ENCODE peak calls at places on chromosomes 11 and 22, in eight cellular contexts. M is GM23248, V is PC-9, C is osteoblast, D is H9, O is IMR-90, J is hepatocyte, N is fibroblast of lung. T is an unnamed sample.

GRCh38 chr11:6443269-6444003 is 2.6 kb upstream of the HPX start:
- DNase-seq in M (peak; percentile 78), V (peak; percentile 16), C (no peak), D (peak; percentile 72), O (peak; percentile 50), J (peak; percentile 74), N (peak; percentile 61), T (peak; percentile 28)

GRCh38 chr11:129414144-129414876 is 38.7 kb downstream of the BARX2 start:
- DNase-seq in M (no peak), V (no peak), C (no peak), D (no peak), O (no peak), J (no peak), N (no peak), T (no peak)

GRCh38 chr11:73396985-73397384 is 20.8 kb downstream of the RELT start:
- DNase-seq in M (no peak), V (no peak), C (no peak), D (no peak), O (no peak), J (no peak), N (no peak), T (no peak)

GRCh38 chr11:126101241-126101929 is 38.7 kb upstream of the CDON start:
- DNase-seq in M (no peak), V (no peak), C (no peak), D (no peak), O (no peak), J (no peak), N (no peak), T (no peak)

GRCh38 chr11:15670520-15671070 is 555.9 kb downstream of the INSC start:
- DNase-seq in M (no peak), V (no peak), C (no peak), D (no peak), O (peak; percentile 19), J (no peak), N (no peak), T (no peak)

GRCh38 chr11:68003846-68004550 is at the start of gene UNC93B1:
- DNase-seq in M (peak; percentile 87), V (peak; percentile 92), C (peak; percentile 99), D (peak; percentile 85), O (peak; percentile 76), J (peak; percentile 88), N (peak; percentile 77), T (peak; percentile 80)

GRCh38 chr11:117490911-117491310 is 163.3 kb downstream of the CEP164 start:
- DNase-seq in M (no peak), V (no peak), C (no peak), D (no peak), O (no peak), J (no peak), N (no peak), T (no peak)

GRCh38 chr11:128790200-128790599 is 76.9 kb downstream of the KCNJ1 start:
- DNase-seq in M (peak; percentile 48), V (no peak), C (peak; percentile 81), D (no peak), O (peak; percentile 70), J (peak; percentile 64), N (peak; percentile 73), T (no peak)

GRCh38 chr11:92383430-92383829 is 158.8 kb downstream of the FAT3 start:
- DNase-seq in M (peak; percentile 81), V (peak; percentile 57), C (no peak), D (no peak), O (peak; percentile 54), J (no peak), N (peak; percentile 75), T (no peak)

GRCh38 chr11:111347002-111347722 is 31.9 kb downstream of the POU2AF1 start:
- DNase-seq in M (peak; percentile 76), V (no peak), C (no peak), D (no peak), O (no peak), J (no peak), N (no peak), T (no peak)

GRCh38 chr11:20103281-20103680 is 57.0 kb downstream of the DBX1 start:
- DNase-seq in M (no peak), V (no peak), C (no peak), D (no peak), O (no peak), J (no peak), N (no peak), T (no peak)

GRCh38 chr11:107587306-107587979 is 3.5 kb upstream of the ELMOD1 start:
- DNase-seq in M (peak; percentile 43), V (no peak), C (no peak), D (no peak), O (peak; percentile 63), J (no peak), N (peak; percentile 58), T (no peak)

GRCh38 chr11:70381872-70382842 is 16.2 kb upstream of the CTTN start:
- DNase-seq in M (peak; percentile 86), V (no peak), C (peak; percentile 90), D (no peak), O (peak; percentile 95), J (no peak), N (peak; percentile 85), T (no peak)

GRCh38 chr22:44098021-44098739 is 74.1 kb downstream of the PARVB start:
- DNase-seq in M (no peak), V (no peak), C (peak; percentile 56), D (no peak), O (no peak), J (no peak), N (no peak), T (no peak)

GRCh38 chr22:20010307-20011122 is 6.1 kb downstream of the ARVCF start:
- DNase-seq in M (no peak), V (no peak), C (peak; percentile 83), D (no peak), O (no peak), J (no peak), N (no peak), T (peak; percentile 79)

GRCh38 chr11:797300-798092 is 585 bp downstream of the SLC25A22 start:
- DNase-seq in M (peak; percentile 93), V (peak; percentile 57), C (peak; percentile 100), D (peak; percentile 81), O (peak; percentile 84), J (peak; percentile 94), N (peak; percentile 85), T (peak; percentile 78)

GRCh38 chr11:76236092-76237026 is 30.1 kb upstream of the WNT11 start:
- DNase-seq in M (peak; percentile 85), V (peak; percentile 76), C (peak; percentile 95), D (peak; percentile 84), O (peak; percentile 33), J (peak; percentile 80), N (peak; percentile 53), T (no peak)

GRCh38 chr11:76235233-76236091 is 29.2 kb upstream of the WNT11 start:
- DNase-seq in M (peak; percentile 96), V (peak; percentile 92), C (peak; percentile 99), D (peak; percentile 96), O (peak; percentile 91), J (peak; percentile 95), N (peak; percentile 94), T (peak; percentile 86)

GRCh38 chr11:76237914-76238313 is 31.6 kb upstream of the WNT11 start:
- DNase-seq in M (peak; percentile 37), V (no peak), C (peak; percentile 81), D (peak; percentile 73), O (peak; percentile 13), J (peak; percentile 37), N (peak; percentile 15), T (peak; percentile 66)

GRCh38 chr11:76238551-76238950 is 32.2 kb upstream of the WNT11 start:
- DNase-seq in M (no peak), V (no peak), C (no peak), D (no peak), O (no peak), J (no peak), N (no peak), T (no peak)

DNA sequence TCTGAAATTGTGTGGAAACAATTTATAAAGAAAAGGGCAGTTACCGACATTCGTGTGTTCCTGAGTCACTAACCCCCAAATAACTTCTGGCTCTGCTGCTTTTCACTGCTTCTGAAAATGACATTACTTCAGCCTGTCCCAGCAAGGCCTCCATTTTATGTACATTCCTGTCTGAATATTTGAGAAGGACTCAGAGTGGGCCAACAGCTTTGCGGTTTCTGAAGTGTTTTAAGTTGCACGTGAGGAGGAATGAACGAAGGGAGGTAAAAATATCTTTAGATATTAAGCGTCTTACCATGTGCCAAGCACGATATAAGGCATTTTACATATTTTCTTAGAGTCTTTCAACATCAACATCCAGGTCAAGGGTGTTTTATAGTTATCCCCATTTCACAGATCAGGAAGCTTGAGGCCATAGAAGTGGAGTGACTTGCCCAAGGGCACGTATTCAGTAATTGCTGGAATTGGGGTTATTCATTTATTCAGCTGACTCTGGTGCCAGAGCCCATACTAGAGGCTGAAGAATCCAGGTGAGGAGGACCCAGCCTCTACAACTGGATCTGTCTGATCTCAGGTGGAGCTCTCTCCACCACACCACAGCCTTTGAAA is 30.8 kb upstream of the WNT11 start:
- DNase-seq in M (peak; percentile 15), V (no peak), C (no peak), D (no peak), O (no peak), J (no peak), N (no peak), T (no peak)
- H2AFZ ChIP-seq in M (no peak overlapping the region), V (no peak overlapping the region), C (no peak overlapping the region), D (no peak overlapping the region), O (no peak overlapping the region), J (no peak overlapping the region), N (no peak overlapping the region), T (no peak overlapping the region)

DNA sequence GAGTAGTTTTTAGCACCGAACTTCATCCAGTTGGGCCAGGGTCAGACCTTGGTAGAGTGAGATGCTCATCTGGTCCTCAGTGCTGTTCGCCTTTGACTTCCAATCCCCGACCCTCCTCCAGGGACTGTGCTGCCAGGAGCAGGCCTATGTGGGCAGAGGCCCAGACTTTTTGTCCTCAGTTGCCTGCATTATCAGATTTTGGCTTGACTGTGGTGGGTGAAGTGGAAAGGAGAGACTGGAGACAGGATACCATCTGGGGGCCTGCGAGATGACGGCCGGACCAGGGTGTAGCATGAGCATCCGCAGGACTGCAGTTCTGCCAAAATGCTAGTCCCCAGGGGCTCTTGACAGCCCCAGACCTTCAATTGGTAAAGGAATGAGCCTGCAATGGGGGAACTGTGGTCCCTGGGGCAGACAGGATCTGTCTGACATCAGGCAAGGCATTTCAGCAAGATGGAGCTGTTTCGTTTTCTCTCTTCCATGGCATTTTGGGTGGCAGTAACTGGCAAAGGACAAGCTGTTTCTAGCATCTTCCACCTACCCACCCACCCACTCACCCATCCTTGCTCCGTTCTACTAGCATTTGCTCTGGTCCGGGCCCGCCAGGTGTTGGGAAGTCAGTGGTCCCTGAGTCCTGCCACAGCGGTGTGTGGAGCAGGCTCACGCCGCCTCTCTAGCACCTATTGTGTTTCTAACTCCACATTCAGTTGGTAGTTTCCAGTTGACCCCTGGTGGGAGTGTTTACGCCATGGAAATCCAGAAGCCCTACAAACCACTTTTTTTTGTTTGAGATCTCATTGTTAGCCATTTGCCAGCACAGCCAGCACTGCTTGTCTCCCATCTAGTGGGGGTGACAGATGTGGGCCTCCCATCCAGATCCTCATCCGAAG is 53.5 kb downstream of the OTOG start:
- DNase-seq in M (no peak), V (no peak), C (peak; percentile 57), D (no peak), O (no peak), J (no peak), N (no peak), T (no peak)
- H2AFZ ChIP-seq in M (no peak overlapping the region), V (no peak overlapping the region), C (no peak overlapping the region), D (no peak overlapping the region), O (no peak overlapping the region), J (no peak overlapping the region), N (no peak overlapping the region), T (no peak overlapping the region)

GRCh38 chr11:44426958-44427357 is 117.0 kb upstream of the ALX4 start:
- DNase-seq in M (no peak), V (no peak), C (no peak), D (no peak), O (no peak), J (no peak), N (no peak), T (no peak)
- H2AFZ ChIP-seq in M (no peak overlapping the region), V (no peak overlapping the region), C (no peak overlapping the region), D (no peak overlapping the region), O (no peak overlapping the region), J (no peak overlapping the region), N (no peak overlapping the region), T (no peak overlapping the region)

GRCh38 chr11:66639066-66639813 is 737 bp downstream of the RBM4 start:
- DNase-seq in M (peak; percentile 80), V (no peak), C (no peak), D (no peak), O (peak; percentile 42), J (peak; percentile 60), N (peak; percentile 53), T (peak; percentile 29)
- H2AFZ ChIP-seq in M (peak overlapping the region; percentile 15), V (peak overlapping the region; percentile 68), C (peak overlapping the region; percentile 84), D (no peak overlapping the region), O (peak overlapping the region; percentile 89), J (no peak overlapping the region), N (no peak overlapping the region), T (no peak overlapping the region)

T was measured in HepG2.